ENCODE peak calls at places on chromosomes 1 and 21, in five cellular contexts. L, X, K, N and W are unnamed samples.

GRCh38 chr1:116376734-116377096 is 3.7 kb downstream of the ATP1A1 start:
- DNase-seq in L (no peak), X (no peak), K (no peak), N (no peak), W (no peak)

GRCh38 chr1:25744140-25744581 is 55.8 kb upstream of the SELENON start:
- DNase-seq in L (no peak), X (no peak), K (peak), N (peak), W (peak)

GRCh38 chr1:114037952-114038867 is 58.9 kb downstream of the OLFML3 start:
- DNase-seq in L (no peak), X (no peak), K (no peak), N (no peak), W (no peak)

GRCh38 chr1:197106869-197107268 is 39.6 kb downstream of the ASPM start:
- DNase-seq in L (no peak), X (no peak), K (no peak), N (no peak), W (no peak)

GRCh38 chr1:229192031-229192430 is 78.9 kb upstream of the RAB4A start:
- DNase-seq in L (no peak), X (no peak), K (no peak), N (no peak), W (peak)

GRCh38 chr1:151176514-151177045 is 799 bp upstream of the TMOD4 start:
- DNase-seq in L (no peak), X (no peak), K (no peak), N (no peak), W (no peak)

GRCh38 chr1:170634293-170634692 is 29.6 kb upstream of the PRRX1 start:
- DNase-seq in L (no peak), X (no peak), K (no peak), N (peak), W (peak)

GRCh38 chr1:84254703-84255238 is 46.7 kb upstream of the SAMD13 start:
- DNase-seq in L (no peak), X (no peak), K (no peak), N (no peak), W (no peak)

GRCh38 chr1:177753655-177754054 is 216.2 kb downstream of the SEC16B start:
- DNase-seq in L (no peak), X (no peak), K (no peak), N (no peak), W (no peak)

GRCh38 chr1:113874017-113874879 is 2.7 kb upstream of the PTPN22 start:
- DNase-seq in L (no peak), X (peak), K (no peak), N (no peak), W (peak)

GRCh38 chr1:229229721-229230135 is 41.2 kb upstream of the RAB4A start:
- DNase-seq in L (no peak), X (no peak), K (peak), N (no peak), W (no peak)

GRCh38 chr1:59379028-59379728 is 82.3 kb downstream of the FGGY start:
- DNase-seq in L (no peak), X (no peak), K (no peak), N (no peak), W (no peak)

GRCh38 chr1:246338546-246338945 is 168.5 kb downstream of the SMYD3 start:
- DNase-seq in L (no peak), X (no peak), K (no peak), N (no peak), W (no peak)

GRCh38 chr21:15688809-15689208 is 41.0 kb upstream of the USP25 start:
- DNase-seq in L (no peak), X (no peak), K (no peak), N (no peak), W (peak)

GRCh38 chr1:61950418-61950817 is 208.1 kb downstream of the PATJ start:
- DNase-seq in L (no peak), X (no peak), K (no peak), N (no peak), W (peak)